ENCODE peak calls at places on chromosomes 3 and 15, in six cellular contexts. G is A549, L is GM23338, D is GM12878, R is K562, M is HL-60. K is an unnamed sample.
A peak's percentile ranks its signal among the peaks of the same experiment; 100 is the strongest.

GRCh38 chr3:45204136-45204535 is 22.0 kb downstream of the TMEM158 start:
- DNase-seq in G (peak; percentile 47), L (no peak), D (no peak), R (no peak), M (no peak), K (no peak)

GRCh38 chr15:39115379-39116057 is 465.4 kb upstream of the THBS1 start:
- DNase-seq in G (no peak), L (no peak), D (no peak), R (no peak), M (no peak), K (no peak)

GRCh38 chr3:13570391-13571194 is 21.7 kb downstream of the FBLN2 start:
- DNase-seq in G (peak; percentile 10), L (no peak), D (no peak), R (no peak), M (no peak), K (no peak)

GRCh38 chr3:72277710-72278109 is 492.8 kb upstream of the PROK2 start:
- DNase-seq in G (no peak), L (no peak), D (no peak), R (no peak), M (no peak), K (no peak)

GRCh38 chr3:151387443-151388241 is 3.1 kb upstream of the P2RY12 start:
- DNase-seq in G (no peak), L (no peak), D (no peak), R (no peak), M (peak; percentile 21), K (no peak)

GRCh38 chr3:169104541-169104940 is 559.0 kb downstream of the MECOM start:
- DNase-seq in G (no peak), L (no peak), D (no peak), R (no peak), M (no peak), K (peak; percentile 32)

GRCh38 chr3:152204218-152204617 is 64.5 kb upstream of the MBNL1 start:
- DNase-seq in G (no peak), L (no peak), D (no peak), R (no peak), M (no peak), K (no peak)

GRCh38 chr3:159565313-159565712 is 423.3 kb upstream of the IL12A start:
- DNase-seq in G (no peak), L (no peak), D (no peak), R (no peak), M (no peak), K (no peak)

GRCh38 chr15:25683911-25684310 is 179.2 kb downstream of the ATP10A start:
- DNase-seq in G (no peak), L (peak; percentile 37), D (no peak), R (no peak), M (no peak), K (no peak)

GRCh38 chr3:68057637-68058320 is 403.4 kb upstream of the SUCLG2 start:
- DNase-seq in G (no peak), L (no peak), D (no peak), R (no peak), M (no peak), K (no peak)

GRCh38 chr3:126180477-126181397 is at the start of gene ALDH1L1:
- DNase-seq in G (no peak), L (peak; percentile 75), D (no peak), R (no peak), M (no peak), K (no peak)

GRCh38 chr3:23816721-23817120 is 11.0 kb downstream of the UBE2E1 start:
- DNase-seq in G (no peak), L (no peak), D (no peak), R (no peak), M (no peak), K (no peak)

GRCh38 chr3:23815879-23816278 is 10.1 kb downstream of the UBE2E1 start:
- DNase-seq in G (no peak), L (no peak), D (no peak), R (no peak), M (no peak), K (no peak)

GRCh38 chr3:23820888-23821287 is 15.1 kb downstream of the UBE2E1 start:
- DNase-seq in G (no peak), L (no peak), D (no peak), R (no peak), M (no peak), K (no peak)

GRCh38 chr3:23819599-23820360 is 14.0 kb downstream of the UBE2E1 start:
- DNase-seq in G (no peak), L (no peak), D (no peak), R (no peak), M (no peak), K (no peak)

DNA sequence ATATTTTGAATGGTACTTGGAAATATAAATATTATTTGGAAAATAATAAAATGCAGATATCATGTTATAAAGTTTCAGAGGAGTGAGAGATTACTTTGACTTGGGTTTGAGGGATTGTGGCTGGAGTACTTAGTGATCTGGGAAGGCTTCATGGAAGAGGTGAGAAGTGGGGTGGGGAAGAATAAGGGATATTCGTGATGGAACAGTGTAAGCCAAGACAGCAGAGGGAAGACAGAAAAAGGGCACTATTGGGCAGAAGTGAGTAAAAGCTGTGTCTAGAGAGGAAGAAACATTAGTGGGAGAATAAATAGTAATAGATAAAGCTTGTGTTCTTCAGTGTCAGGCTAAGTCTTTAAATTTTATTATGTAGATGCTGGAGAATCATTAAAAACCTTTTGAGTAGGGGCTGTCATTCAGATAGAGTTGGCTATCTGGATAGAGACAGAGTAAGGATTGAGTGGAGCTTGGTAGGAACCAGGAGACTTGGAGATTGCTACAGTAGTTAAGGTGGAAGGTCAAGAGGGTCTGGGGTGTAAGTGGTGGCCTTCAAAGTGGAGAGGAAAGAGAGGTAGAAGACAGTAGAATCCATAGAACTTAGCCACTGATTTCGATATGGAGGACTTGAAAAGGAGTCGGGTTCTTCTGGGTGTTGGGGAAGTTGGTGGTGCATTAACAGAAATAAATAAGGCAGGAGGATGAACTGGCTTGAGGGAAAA is 11.9 kb downstream of the UBE2E1 start:
- DNase-seq in G (no peak), L (no peak), D (no peak), R (no peak), M (no peak), K (no peak)
- TF ChIP-seq REST in G (no peak), L (no peak), D (no peak), R (no peak), M (no peak), K (no peak)

GRCh38 chr3:52005571-52005986 is 9.9 kb upstream of the RPL29 start:
- DNase-seq in G (no peak), L (peak; percentile 85), D (no peak), R (peak; percentile 44), M (no peak), K (no peak)
- TF ChIP-seq REST in G (no peak), L (no peak), D (no peak), R (no peak), M (no peak), K (no peak)

GRCh38 chr3:179504371-179504770 is 53.1 kb upstream of the GNB4 start:
- DNase-seq in G (no peak), L (no peak), D (no peak), R (no peak), M (no peak), K (no peak)
- TF ChIP-seq REST in G (no peak), L (no peak), D (no peak), R (no peak), M (no peak), K (no peak)

DNA sequence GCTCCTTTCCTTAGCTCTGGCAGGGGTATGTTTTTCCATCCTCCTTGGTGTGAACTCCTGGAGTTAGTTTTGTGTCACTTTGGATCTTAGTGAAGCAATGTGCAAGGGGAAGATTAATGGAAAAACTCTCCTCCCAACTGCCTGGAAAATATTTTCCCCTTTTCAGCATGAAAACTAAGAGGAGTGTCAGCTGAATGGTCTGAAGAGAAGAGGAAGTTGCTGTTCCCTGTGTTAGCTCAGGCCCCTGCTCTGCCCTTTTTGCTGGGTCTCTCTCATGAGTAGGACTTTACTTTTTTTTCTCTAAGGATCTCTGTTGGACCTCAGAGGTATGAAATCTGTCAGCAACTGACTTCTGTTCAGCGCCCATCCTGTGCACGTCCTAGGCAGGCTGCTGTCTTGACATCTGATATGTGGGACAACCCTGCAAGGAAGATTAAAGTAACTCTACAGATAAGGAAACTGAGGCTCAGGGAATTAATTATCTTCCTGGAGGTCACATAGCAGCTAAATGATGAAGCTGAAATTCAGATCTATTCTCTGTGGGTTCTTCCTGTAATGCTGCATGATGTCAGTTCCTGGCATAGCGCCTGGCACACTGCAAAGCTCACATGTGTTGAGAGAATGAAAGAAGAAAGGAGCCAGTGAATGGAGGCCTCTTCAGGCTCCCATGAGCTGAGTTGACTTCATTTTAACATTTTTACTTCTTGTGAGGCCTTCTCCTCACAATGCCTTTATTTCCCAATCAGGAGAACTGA is 109.6 kb upstream of the GALNT15 start:
- DNase-seq in G (peak; percentile 51), L (no peak), D (no peak), R (no peak), M (peak; percentile 9), K (no peak)
- TF ChIP-seq REST in G (no peak), L (no peak), D (no peak), R (no peak), M (no peak), K (no peak)

GRCh38 chr3:146679191-146679590 is 74.0 kb upstream of the PLSCR5 start:
- DNase-seq in G (no peak), L (no peak), D (no peak), R (no peak), M (no peak), K (no peak)
- TF ChIP-seq REST in G (no peak), L (no peak), D (no peak), R (no peak), M (no peak), K (no peak)

GRCh38 chr3:189331002-189331418 is 159.2 kb downstream of the TPRG1 start:
- DNase-seq in G (no peak), L (no peak), D (no peak), R (no peak), M (no peak), K (no peak)
- TF ChIP-seq REST in G (no peak), L (no peak), D (no peak), R (no peak), M (no peak), K (no peak)

DNA sequence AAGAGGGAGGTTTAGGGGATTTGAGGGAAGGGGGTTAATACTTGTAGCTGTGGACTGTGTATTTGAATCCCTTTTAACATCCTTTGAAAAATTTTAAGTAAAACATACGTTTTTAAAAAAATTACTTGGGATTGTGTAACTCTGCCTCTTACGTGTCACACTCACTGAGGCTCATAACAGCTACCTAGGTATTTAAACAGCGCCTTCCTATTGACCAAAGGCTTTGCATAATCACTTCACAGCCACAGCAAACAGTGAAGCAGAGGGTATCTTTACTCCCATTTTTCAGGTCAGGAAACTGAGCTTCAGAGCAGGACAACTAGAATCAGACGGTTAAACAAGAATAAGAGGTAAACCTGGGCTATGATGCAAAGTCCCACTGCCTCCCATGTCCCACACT is 95.9 kb downstream of the TLE3 start:
- DNase-seq in G (no peak), L (no peak), D (no peak), R (no peak), M (no peak), K (no peak)
- TF ChIP-seq REST in G (no peak), L (no peak), D (no peak), R (no peak), M (no peak), K (no peak)

DNA sequence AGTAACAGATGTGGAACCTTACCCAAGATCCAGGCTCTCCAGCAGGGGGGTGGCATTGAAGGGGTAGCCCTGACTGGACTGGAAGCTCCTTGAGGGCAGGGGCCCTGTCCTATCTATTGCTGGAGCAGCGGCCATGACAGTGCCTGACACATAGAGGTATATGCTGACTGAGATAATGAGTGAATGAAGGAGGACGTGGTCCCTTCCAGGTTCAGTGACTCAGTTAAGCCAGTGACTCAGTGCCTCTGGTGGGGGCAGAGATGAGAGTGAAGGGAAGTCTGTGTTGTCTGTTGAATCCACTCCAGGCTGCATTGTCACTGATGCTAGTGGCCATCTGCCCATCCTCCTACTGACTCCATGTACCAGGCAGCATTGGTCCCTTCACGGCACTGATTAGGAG is 13.0 kb upstream of the CTXND1 start:
- DNase-seq in G (no peak), L (no peak), D (no peak), R (no peak), M (no peak), K (no peak)
- TF ChIP-seq REST in G (no peak), L (no peak), D (no peak), R (no peak), M (no peak), K (no peak)